ENCODE peak calls at places on chromosome 22, in five cellular contexts. J is iPS DF 6.9, B is SK-N-SH, O is colonic mucosa, C is IMR-90. X is an unnamed sample. For H3K9me3, the result is how much of the 10 kb centered on the place peaks cover.

GRCh38 chr22:28629420-28630184 is 50.0 kb downstream of the TTC28 start:
- DNase-seq in O (no peak), B (no peak), J (no peak), C (peak), X (no peak)

GRCh38 chr22:37454857-37455686 is 27.8 kb upstream of the ELFN2 start:
- DNase-seq in C (peak), J (no peak), O (no peak), B (no peak), X (peak)

GRCh38 chr22:22218302-22218701 is 26.3 kb upstream of the VPREB1 start:
- DNase-seq in J (no peak), C (no peak), O (no peak), B (no peak), X (no peak)

GRCh38 chr22:32996702-32997101 is 61.5 kb downstream of the SYN3 start:
- DNase-seq in O (no peak), B (no peak), C (no peak), J (no peak), X (no peak)

GRCh38 chr22:26804315-26804714 is 146.9 kb downstream of the MIAT start:
- DNase-seq in B (no peak), J (no peak), O (no peak), C (no peak), X (no peak)

GRCh38 chr22:23781533-23781932 is 5.2 kb upstream of the SMARCB1 start:
- DNase-seq in B (no peak), C (peak), O (no peak), J (no peak), X (no peak)

GRCh38 chr22:43923191-43923590 is 414 bp upstream of the PNPLA3 start:
- DNase-seq in C (no peak), B (no peak), J (no peak), O (no peak), X (no peak)

GRCh38 chr22:26169312-26170111 is at the start of gene SEZ6L:
- DNase-seq in B (peak), C (no peak), O (no peak), J (no peak), X (peak)

GRCh38 chr22:23138584-23139469 is 3.0 kb downstream of the RSPH14 start:
- DNase-seq in C (no peak), O (no peak), J (no peak), B (no peak), X (no peak)

GRCh38 chr22:22666307-22667091 is 22.1 kb downstream of the GGTLC2 start:
- DNase-seq in O (peak), B (no peak), C (peak), J (no peak), X (peak)

GRCh38 chr22:27598792-27599191 is 202.8 kb downstream of the MN1 start:
- DNase-seq in O (no peak), B (no peak), J (no peak), C (no peak), X (no peak)

GRCh38 chr22:20852076-20852475 is 6.5 kb downstream of the PI4KA start:
- DNase-seq in J (no peak), B (no peak), O (no peak), C (no peak), X (peak)

GRCh38 chr22:43343262-43343988 is at the start of gene SCUBE1:
- DNase-seq in B (peak), C (no peak), J (no peak), O (peak), X (peak)

GRCh38 chr22:41770715-41771452 is 29.6 kb upstream of the CCDC134 start:
- DNase-seq in O (no peak), B (no peak), C (no peak), J (no peak), X (no peak)

GRCh38 chr22:29780781-29781676 is 13.9 kb downstream of the UQCR10 start:
- DNase-seq in J (no peak), C (peak), O (no peak), B (peak), X (peak)

GRCh38 chr22:34001701-34002466 is 81.6 kb upstream of the LARGE1 start:
- DNase-seq in C (no peak), J (no peak), B (no peak), O (no peak), X (no peak)

GRCh38 chr22:22507743-22508273 is 734 bp downstream of the ZNF280B start:
- DNase-seq in C (no peak), O (no peak), J (no peak), B (no peak), X (no peak)

GRCh38 chr22:28884754-28885375 is 1.5 kb downstream of the ZNRF3 start:
- DNase-seq in C (no peak), B (no peak), O (peak), J (no peak), X (no peak)

GRCh38 chr22:41285441-41285819 is 557 bp downstream of the RANGAP1 start:
- DNase-seq in C (peak), B (peak), J (no peak), O (peak), X (peak)

GRCh38 chr22:46631113-46631512 is 10.9 kb downstream of the GRAMD4 start:
- DNase-seq in J (no peak), C (no peak), B (no peak), O (no peak), X (no peak)

GRCh38 chr22:46633334-46633890 is 13.2 kb downstream of the GRAMD4 start:
- DNase-seq in B (no peak), J (no peak), C (no peak), O (no peak), X (no peak)

GRCh38 chr22:46635756-46636155 is 15.6 kb downstream of the GRAMD4 start:
- DNase-seq in J (no peak), B (no peak), O (no peak), C (no peak), X (peak)

GRCh38 chr22:46634011-46634699 is 14.0 kb downstream of the GRAMD4 start:
- DNase-seq in C (no peak), J (no peak), O (no peak), B (no peak), X (no peak)

DNA sequence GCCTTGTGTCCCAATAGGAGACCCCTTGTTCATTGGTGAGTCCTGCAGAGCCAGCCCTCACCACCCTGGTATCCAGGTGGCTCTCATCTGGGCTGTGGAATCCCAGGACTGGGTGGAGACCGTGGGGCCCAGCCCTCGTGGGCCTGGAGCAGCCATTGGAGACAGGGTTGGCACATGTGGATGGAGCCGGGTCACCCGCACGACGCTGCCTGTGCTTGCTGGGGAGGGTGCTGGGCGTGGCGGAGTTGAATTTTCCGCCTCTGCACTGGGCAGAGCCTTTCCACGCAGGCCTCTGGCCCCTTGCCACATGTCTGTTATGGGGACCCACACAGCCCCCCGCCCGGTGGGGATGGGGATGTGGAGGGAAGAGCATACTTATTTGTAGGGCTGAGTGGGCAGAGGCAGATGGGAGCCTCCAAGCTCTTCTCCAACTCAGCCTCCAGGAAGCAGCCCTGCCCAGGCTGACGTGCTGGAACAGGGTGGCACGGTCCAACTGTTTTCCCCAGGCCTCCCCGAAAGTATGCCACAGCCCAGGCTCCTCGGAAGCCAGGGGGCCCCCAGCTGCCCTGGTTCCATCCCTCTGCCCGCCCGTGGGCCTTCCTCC is 12.6 kb downstream of the GRAMD4 start:
- DNase-seq in B (no peak), J (no peak), C (no peak), O (no peak), X (no peak)
- H3K27ac ChIP-seq in B (no peak), J (no peak), C (no peak), O (no peak), X (no peak)

DNA sequence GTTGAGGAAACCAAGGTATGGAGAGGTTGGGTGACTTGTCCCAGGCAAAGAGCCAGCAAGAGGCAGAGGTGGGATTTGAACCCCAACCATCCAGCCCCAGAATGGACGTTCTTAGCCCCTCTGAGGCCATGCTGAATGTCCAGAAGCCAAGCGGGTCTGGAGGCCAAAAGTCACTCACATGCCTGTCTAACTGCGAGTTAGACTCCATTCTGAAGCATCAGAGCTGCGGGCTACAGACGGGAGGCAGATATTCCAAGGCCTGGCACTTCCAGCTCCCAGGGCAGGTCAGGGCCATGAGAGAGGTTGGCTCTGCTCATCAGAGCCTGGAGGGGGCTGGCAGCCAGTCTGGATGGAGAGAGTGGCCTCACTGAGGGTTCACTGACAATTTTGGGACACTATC is 616.5 kb downstream of the BRD1 start:
- DNase-seq in O (no peak), B (no peak), C (no peak), J (no peak), X (peak)
- H3K9me3 ChIP-seq in O (under half), B (under half), C (half or more), J (under half), X (under half)

DNA sequence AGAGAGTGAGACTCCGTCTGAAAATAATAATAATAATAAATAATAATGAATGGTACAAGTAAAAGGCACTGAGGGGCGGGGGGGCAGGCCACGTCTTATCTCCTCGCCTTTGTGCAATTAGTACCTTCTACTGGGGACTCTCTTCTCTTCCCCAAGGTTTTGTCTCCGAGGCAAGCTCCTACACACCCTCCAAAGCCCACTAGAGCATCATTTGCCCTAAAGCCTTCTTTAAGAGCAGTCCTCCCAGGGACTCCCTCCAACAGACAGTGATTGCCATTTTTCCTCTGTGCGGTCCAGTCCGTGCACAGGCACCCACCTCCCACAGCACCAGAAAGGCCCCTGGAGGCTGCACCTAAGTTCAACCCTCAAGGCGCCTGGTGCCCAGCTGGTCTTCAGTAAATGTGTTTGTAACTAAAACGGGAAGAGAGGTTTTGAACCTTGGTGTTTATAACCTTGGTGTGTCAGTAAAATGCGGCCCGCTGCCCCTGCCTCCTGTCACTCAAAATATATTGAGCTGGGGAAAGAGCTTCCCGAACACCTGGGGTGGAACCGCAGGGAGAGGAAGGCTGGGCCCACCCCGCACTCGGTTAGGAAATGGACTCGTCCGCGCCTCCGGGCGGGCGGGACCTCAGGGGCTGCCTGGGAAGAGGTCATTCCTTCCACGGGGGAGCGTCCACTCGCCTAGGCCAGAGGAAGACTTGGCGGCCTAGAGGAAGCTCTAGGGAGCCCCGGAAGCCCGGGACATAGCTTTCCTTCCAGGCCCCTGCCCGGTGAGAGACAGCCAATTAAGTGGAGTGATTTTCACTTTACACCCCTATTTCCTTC is 4.7 kb upstream of the KDELR3 start:
- DNase-seq in O (peak), J (no peak), B (no peak), C (no peak), X (peak)
- H3K4me3 ChIP-seq in O (no peak), J (no peak), B (no peak), C (no peak), X (no peak)

DNA sequence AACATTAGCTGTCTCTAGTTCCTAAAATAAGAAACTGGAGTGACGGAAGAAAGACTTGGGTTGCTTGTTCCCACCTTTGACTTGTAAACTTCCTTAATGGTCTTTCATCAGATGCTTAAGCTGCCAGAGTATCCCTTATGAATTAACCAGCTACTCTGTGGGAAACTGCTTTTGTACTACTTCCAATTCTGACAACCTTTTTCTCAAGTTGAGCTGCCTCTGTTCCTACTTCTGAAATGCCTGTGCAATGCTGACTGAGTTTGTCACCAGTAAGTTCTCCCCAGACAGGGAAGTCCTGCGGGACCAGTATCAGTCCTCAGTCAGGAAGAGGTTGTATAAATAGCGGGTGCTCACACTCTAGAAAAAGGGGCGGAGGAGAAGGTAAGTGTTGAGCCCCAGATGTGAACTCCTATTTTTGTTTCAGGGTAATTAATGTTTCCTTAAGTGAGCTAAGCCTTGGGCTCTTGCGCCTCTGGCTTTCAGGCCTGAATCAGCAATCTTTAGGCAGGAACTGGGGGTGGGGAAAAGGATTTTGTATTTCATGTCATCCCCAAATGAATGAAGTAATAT is 67.2 kb downstream of the CECR2 start:
- DNase-seq in C (no peak), B (no peak), J (no peak), O (no peak), X (no peak)
- H3K27ac ChIP-seq in C (no peak), B (no peak), J (no peak), O (no peak), X (peak)

GRCh38 chr22:49944399-49944891 is 16.1 kb upstream of the PIM3 start:
- DNase-seq in B (no peak), O (no peak), J (no peak), C (no peak), X (no peak)
- H3K9me3 ChIP-seq in B (under half), O (under half), J (under half), C (under half), X (under half)

GRCh38 chr22:46842606-46843005 is 80.2 kb downstream of the TBC1D22A start:
- DNase-seq in C (no peak), O (no peak), J (no peak), B (no peak), X (peak)
- H3K4me3 ChIP-seq in C (no peak), O (no peak), J (no peak), B (no peak), X (no peak)

GRCh38 chr22:31291403-31291715 is 929 bp downstream of the PIK3IP1 start:
- DNase-seq in B (no peak), O (no peak), C (no peak), J (no peak), X (no peak)

GRCh38 chr22:31288496-31289235 is 3.6 kb downstream of the PIK3IP1 start:
- DNase-seq in O (no peak), J (no peak), C (no peak), B (no peak), X (no peak)

GRCh38 chr22:31290494-31291402 is 1.5 kb downstream of the PIK3IP1 start:
- DNase-seq in J (peak), C (peak), O (peak), B (peak), X (peak)

GRCh38 chr22:31287818-31288495 is 4.3 kb downstream of the PIK3IP1 start:
- DNase-seq in C (no peak), J (no peak), B (no peak), O (no peak), X (no peak)

GRCh38 chr22:31289335-31289734 is 3.0 kb downstream of the PIK3IP1 start:
- DNase-seq in O (peak), J (no peak), C (no peak), B (no peak), X (no peak)
- H3K27ac ChIP-seq in O (peak), J (no peak), C (no peak), B (no peak), X (no peak)

GRCh38 chr22:30968924-30969531 is at the start of gene TUG1:
- DNase-seq in J (peak), B (peak), O (peak), C (peak), X (peak)
- H3K9me3 ChIP-seq in J (under half), B (under half), O (under half), C (under half), X (half or more)

GRCh38 chr22:19149962-19150361 is at the start of gene GSC2:
- DNase-seq in C (no peak), O (no peak), B (peak), J (no peak), X (peak)

GRCh38 chr22:19147193-19147780 is 2.8 kb downstream of the GSC2 start:
- DNase-seq in B (no peak), J (no peak), O (no peak), C (no peak), X (peak)

GRCh38 chr22:19149047-19149883 is 827 bp downstream of the GSC2 start:
- DNase-seq in C (no peak), B (peak), J (no peak), O (no peak), X (peak)

GRCh38 chr22:19146215-19146968 is 1.9 kb upstream of the ESS2 start:
- DNase-seq in B (no peak), C (no peak), J (no peak), O (no peak), X (no peak)

GRCh38 chr22:19148417-19149046 is 1.6 kb downstream of the GSC2 start:
- DNase-seq in J (no peak), C (no peak), B (no peak), O (no peak), X (no peak)
- H3K4me3 ChIP-seq in J (no peak), C (no peak), B (no peak), O (no peak), X (no peak)